ENCODE peak calls at places on chromosomes 2 and 18, in five cellular contexts. One of them, this sample, is unnamed.
A peak's percentile ranks its signal among the peaks of the same experiment; 100 is the strongest.

GRCh38 chr2:194087089-194087488 is 1569.9 kb upstream of the SLC39A10 start:
- DNase-seq in H54: no peak
- DNase-seq in adrenal gland: no peak
- DNase-seq in stomach: no peak
- DNase-seq in A549: no peak
- DNase-seq in this sample: no peak

GRCh38 chr2:181828122-181828705 is 63.3 kb upstream of the ITPRID2 start:
- DNase-seq in H54: no peak
- DNase-seq in adrenal gland: no peak
- DNase-seq in stomach: no peak
- DNase-seq in A549: no peak
- DNase-seq in this sample: no peak

GRCh38 chr2:230640540-230641011 is 72.1 kb upstream of the CAB39 start:
- DNase-seq in H54: no peak
- DNase-seq in adrenal gland: no peak
- DNase-seq in stomach: no peak
- DNase-seq in A549: peak; percentile 41
- DNase-seq in this sample: no peak

GRCh38 chr2:193240752-193241151 is 1046.0 kb upstream of the TMEFF2 start:
- DNase-seq in H54: no peak
- DNase-seq in adrenal gland: no peak
- DNase-seq in stomach: no peak
- DNase-seq in A549: peak; percentile 2
- DNase-seq in this sample: no peak

GRCh38 chr2:102005989-102006885 is 14.5 kb downstream of the IL1R2 start:
- DNase-seq in H54: peak; percentile 54
- DNase-seq in adrenal gland: peak; percentile 77
- DNase-seq in stomach: peak; percentile 44
- DNase-seq in A549: peak; percentile 52
- DNase-seq in this sample: no peak

GRCh38 chr18:62524443-62525200 is 1.8 kb downstream of the ZCCHC2 start:
- DNase-seq in H54: no peak
- DNase-seq in adrenal gland: peak; percentile 75
- DNase-seq in stomach: peak; percentile 73
- DNase-seq in A549: peak; percentile 33
- DNase-seq in this sample: peak; percentile 38

GRCh38 chr18:27110319-27110718 is 74.8 kb downstream of the CHST9 start:
- DNase-seq in H54: no peak
- DNase-seq in adrenal gland: no peak
- DNase-seq in stomach: no peak
- DNase-seq in A549: no peak
- DNase-seq in this sample: no peak

GRCh38 chr2:323035-323434 is 35.1 kb upstream of the ALKAL2 start:
- DNase-seq in H54: no peak
- DNase-seq in adrenal gland: no peak
- DNase-seq in stomach: no peak
- DNase-seq in A549: no peak
- DNase-seq in this sample: no peak

GRCh38 chr2:15800489-15801329 is 139.6 kb upstream of the MYCN start:
- DNase-seq in H54: no peak
- DNase-seq in adrenal gland: peak; percentile 52
- DNase-seq in stomach: no peak
- DNase-seq in A549: no peak
- DNase-seq in this sample: no peak

GRCh38 chr2:20108655-20109396 is 57.4 kb upstream of the LAPTM4A start:
- DNase-seq in H54: peak; percentile 40
- DNase-seq in adrenal gland: no peak
- DNase-seq in stomach: no peak
- DNase-seq in A549: peak; percentile 57
- DNase-seq in this sample: no peak

GRCh38 chr2:34545486-34546136 is 946.5 kb upstream of the FAM98A start:
- DNase-seq in H54: no peak
- DNase-seq in adrenal gland: no peak
- DNase-seq in stomach: no peak
- DNase-seq in A549: no peak
- DNase-seq in this sample: no peak

GRCh38 chr2:178819992-178820391 is 12.8 kb upstream of the TTN start:
- DNase-seq in H54: no peak
- DNase-seq in adrenal gland: no peak
- DNase-seq in stomach: no peak
- DNase-seq in A549: no peak
- DNase-seq in this sample: peak; percentile 67

GRCh38 chr2:40487592-40487991 is 35.7 kb upstream of the SLC8A1 start:
- DNase-seq in H54: no peak
- DNase-seq in adrenal gland: peak; percentile 59
- DNase-seq in stomach: no peak
- DNase-seq in A549: no peak
- DNase-seq in this sample: no peak

GRCh38 chr2:46545015-46545839 is 65.9 kb downstream of the TMEM247 start:
- DNase-seq in H54: no peak
- DNase-seq in adrenal gland: no peak
- DNase-seq in stomach: no peak
- DNase-seq in A549: no peak
- DNase-seq in this sample: no peak

GRCh38 chr2:178863856-178864620 is 56.8 kb upstream of the TTN start:
- DNase-seq in H54: peak; percentile 16
- DNase-seq in adrenal gland: peak; percentile 74
- DNase-seq in stomach: no peak
- DNase-seq in A549: no peak
- DNase-seq in this sample: peak; percentile 86

DNA sequence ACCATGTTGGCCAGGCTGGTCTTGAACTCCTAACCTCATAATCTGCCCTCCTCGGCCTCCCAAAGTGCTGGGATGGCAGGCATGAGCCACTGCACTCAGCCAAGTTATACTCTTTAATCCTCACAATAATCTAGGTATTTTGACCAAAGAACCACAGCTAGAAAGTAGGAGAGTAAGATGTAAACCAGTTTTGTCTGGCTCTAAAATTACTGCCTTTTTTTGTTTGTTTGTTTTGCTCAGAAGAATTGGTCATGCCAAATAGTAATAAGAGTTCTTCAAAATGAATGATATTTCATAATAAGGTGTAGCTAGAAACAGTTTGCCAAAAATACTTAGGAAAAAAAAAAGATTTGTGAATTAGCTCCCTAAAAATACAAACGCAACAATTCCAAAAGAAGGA is 36.7 kb downstream of the SCN2A start:
- DNase-seq in H54: no peak
- DNase-seq in adrenal gland: no peak
- DNase-seq in stomach: no peak
- DNase-seq in A549: no peak
- DNase-seq in this sample: no peak
- TF ChIP-seq POLR2A in H54: no peak
- TF ChIP-seq POLR2A in adrenal gland: no peak
- TF ChIP-seq POLR2A in stomach: no peak
- TF ChIP-seq POLR2A in A549: no peak
- TF ChIP-seq POLR2A in this sample: no peak

DNA sequence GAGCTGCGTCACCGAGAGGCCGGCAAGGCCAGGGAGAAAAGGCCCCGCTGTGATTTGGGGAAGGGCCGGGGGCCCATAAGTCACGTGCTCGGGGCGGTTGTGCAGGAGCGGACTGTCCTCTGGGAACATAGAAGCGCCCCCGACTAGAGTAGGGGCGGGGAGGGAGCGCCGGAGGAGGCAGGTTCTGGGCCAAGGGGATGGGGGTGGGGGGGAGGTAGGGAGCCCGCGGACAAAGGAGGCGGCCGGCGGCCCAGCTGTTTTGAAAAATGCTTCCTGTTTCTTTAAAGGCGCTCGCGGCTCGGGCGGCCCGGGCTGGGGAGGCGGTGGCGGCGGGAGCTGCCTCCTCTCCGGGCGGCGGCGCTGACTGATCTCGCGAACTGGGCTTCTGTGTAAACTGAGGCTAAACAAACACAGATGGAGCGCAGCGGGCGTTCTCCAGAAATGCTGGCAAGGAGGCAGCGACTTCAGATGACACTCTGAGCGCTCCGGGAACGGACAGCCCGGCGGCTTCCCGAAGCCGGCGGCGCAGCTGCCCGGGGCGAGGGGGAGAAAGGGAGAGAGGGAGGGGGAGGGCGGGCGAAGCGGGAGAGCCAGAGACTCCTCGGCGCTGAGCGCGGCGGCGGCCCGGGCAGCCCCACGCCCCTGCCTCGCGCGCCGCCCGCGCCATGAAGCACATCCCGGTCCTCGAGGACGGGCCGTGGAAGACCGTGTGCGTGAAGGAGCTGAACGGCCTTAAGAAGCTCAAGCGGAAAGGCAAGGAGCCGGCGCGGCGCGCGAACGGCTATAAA is at the start of gene ATOH8:
- DNase-seq in H54: no peak
- DNase-seq in adrenal gland: peak; percentile 65
- DNase-seq in stomach: peak; percentile 82
- DNase-seq in A549: peak; percentile 77
- DNase-seq in this sample: peak; percentile 65
- TF ChIP-seq POLR2A in H54: no peak
- TF ChIP-seq POLR2A in adrenal gland: no peak
- TF ChIP-seq POLR2A in stomach: no peak
- TF ChIP-seq POLR2A in A549: no peak
- TF ChIP-seq POLR2A in this sample: peak; percentile 67

GRCh38 chr18:10838594-10838993 is 310.8 kb downstream of the PIEZO2 start:
- DNase-seq in H54: no peak
- DNase-seq in adrenal gland: no peak
- DNase-seq in stomach: no peak
- DNase-seq in A549: no peak
- DNase-seq in this sample: no peak

GRCh38 chr18:10842821-10843220 is 306.5 kb downstream of the PIEZO2 start:
- DNase-seq in H54: no peak
- DNase-seq in adrenal gland: no peak
- DNase-seq in stomach: no peak
- DNase-seq in A549: no peak
- DNase-seq in this sample: no peak

GRCh38 chr18:10841203-10841602 is 308.2 kb downstream of the PIEZO2 start:
- DNase-seq in H54: no peak
- DNase-seq in adrenal gland: no peak
- DNase-seq in stomach: no peak
- DNase-seq in A549: no peak
- DNase-seq in this sample: no peak

GRCh38 chr18:10839401-10839800 is 310.0 kb downstream of the PIEZO2 start:
- DNase-seq in H54: no peak
- DNase-seq in adrenal gland: no peak
- DNase-seq in stomach: no peak
- DNase-seq in A549: no peak
- DNase-seq in this sample: no peak

GRCh38 chr18:10840768-10841167 is 308.6 kb downstream of the PIEZO2 start:
- DNase-seq in H54: no peak
- DNase-seq in adrenal gland: no peak
- DNase-seq in stomach: no peak
- DNase-seq in A549: no peak
- DNase-seq in this sample: no peak
- TF ChIP-seq POLR2A in H54: no peak
- TF ChIP-seq POLR2A in adrenal gland: no peak
- TF ChIP-seq POLR2A in stomach: no peak
- TF ChIP-seq POLR2A in A549: no peak
- TF ChIP-seq POLR2A in this sample: no peak

DNA sequence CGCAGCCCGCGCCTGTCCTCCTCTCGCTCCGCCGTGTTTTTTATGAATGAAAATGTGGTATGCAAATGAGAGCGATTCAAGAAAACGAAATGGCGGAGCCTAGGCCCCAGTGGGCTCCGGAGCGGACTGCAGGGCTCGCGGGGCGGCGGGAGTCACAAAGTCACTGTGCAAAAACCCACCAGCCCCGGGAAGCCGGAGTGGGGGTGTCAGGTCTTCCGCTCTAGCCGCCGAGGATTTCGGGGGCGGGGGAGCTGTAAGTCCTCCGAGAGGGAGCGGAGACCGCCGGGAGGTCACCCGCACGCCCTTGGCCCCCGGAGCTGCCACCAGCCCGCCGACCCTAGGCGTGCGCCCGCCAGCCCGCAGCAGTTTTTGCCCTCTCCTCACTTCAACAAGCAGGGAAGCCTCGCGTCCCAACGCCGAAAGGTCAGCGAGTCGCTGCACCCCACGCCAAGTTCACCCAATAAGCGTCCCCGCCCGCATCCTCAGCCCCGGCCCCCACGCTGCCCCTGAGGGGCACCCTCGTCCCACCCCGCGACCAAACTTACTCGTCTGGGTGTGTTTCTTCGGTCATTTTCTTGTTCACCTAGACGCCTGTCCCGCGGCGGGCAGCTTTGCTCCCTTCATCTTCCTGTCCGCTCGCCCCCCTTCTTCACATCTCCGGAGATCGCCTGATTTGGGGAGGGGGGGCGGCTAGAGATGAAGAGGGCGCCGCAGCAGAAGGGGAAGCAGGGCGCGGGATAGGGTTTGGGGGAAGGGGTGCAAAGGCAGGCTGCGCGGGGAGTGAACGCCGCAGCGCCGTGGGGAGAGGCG is 777 bp downstream of the SPRED2 start:
- DNase-seq in H54: no peak
- DNase-seq in adrenal gland: peak; percentile 75
- DNase-seq in stomach: peak; percentile 37
- DNase-seq in A549: peak; percentile 49
- DNase-seq in this sample: peak; percentile 15
- TF ChIP-seq POLR2A in H54: no peak
- TF ChIP-seq POLR2A in adrenal gland: no peak
- TF ChIP-seq POLR2A in stomach: no peak
- TF ChIP-seq POLR2A in A549: no peak
- TF ChIP-seq POLR2A in this sample: no peak

GRCh38 chr2:206068207-206068606 is 17.8 kb downstream of the INO80D start:
- DNase-seq in H54: no peak
- DNase-seq in adrenal gland: no peak
- DNase-seq in stomach: no peak
- DNase-seq in A549: no peak
- DNase-seq in this sample: no peak

GRCh38 chr2:206069417-206069816 is 16.6 kb downstream of the INO80D start:
- DNase-seq in H54: no peak
- DNase-seq in adrenal gland: no peak
- DNase-seq in stomach: no peak
- DNase-seq in A549: no peak
- DNase-seq in this sample: no peak

DNA sequence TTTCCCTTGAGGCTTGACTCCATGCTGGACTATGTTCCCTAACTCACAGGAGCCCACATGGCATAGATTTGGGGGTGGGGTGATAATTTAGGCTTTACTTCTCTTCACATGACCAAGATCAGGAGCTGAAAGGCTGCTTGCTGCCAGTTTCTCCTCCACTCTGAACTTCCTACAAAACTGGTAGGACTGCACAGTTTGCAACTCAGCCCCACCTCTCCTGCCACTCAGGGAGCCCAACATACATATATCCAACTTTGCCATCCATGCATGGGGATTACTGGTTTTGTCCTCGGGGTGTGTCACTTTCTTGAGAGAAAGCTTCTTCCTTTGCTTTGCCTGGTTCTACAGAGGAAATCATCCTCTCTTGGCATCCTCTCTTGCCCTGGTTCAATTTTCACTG is 14.1 kb downstream of the INO80D start:
- DNase-seq in H54: no peak
- DNase-seq in adrenal gland: no peak
- DNase-seq in stomach: no peak
- DNase-seq in A549: no peak
- DNase-seq in this sample: no peak
- TF ChIP-seq POLR2A in H54: no peak
- TF ChIP-seq POLR2A in adrenal gland: no peak
- TF ChIP-seq POLR2A in stomach: no peak
- TF ChIP-seq POLR2A in A549: no peak
- TF ChIP-seq POLR2A in this sample: no peak

This sample was measured in gastrocnemius medialis.